ENCODE peak calls at places on chromosomes 3 and 15, in nine cellular contexts. One of them, this sample, is unnamed.
A peak's percentile ranks its signal among the peaks of the same experiment; 100 is the strongest.

GRCh38 chr3:87503901-87504498 is 227.6 kb upstream of the POU1F1 start:
- DNase-seq in K562: peak; percentile 32
- DNase-seq in heart left ventricle: no peak
- DNase-seq in adrenal gland: peak; percentile 24
- DNase-seq in lower leg skin: no peak
- DNase-seq in H54: peak; percentile 26
- DNase-seq in GM12891: peak; percentile 1
- DNase-seq in tibial nerve: no peak
- DNase-seq in NB4: peak; percentile 59
- DNase-seq in this sample: no peak

GRCh38 chr15:35725353-35725752 is 179.4 kb upstream of the DPH6 start:
- DNase-seq in K562: no peak
- DNase-seq in heart left ventricle: no peak
- DNase-seq in adrenal gland: no peak
- DNase-seq in lower leg skin: no peak
- DNase-seq in H54: no peak
- DNase-seq in GM12891: no peak
- DNase-seq in tibial nerve: no peak
- DNase-seq in NB4: no peak
- DNase-seq in this sample: no peak

GRCh38 chr3:119637679-119638525 is 22.5 kb downstream of the POPDC2 start:
- DNase-seq in K562: no peak
- DNase-seq in heart left ventricle: no peak
- DNase-seq in adrenal gland: no peak
- DNase-seq in lower leg skin: no peak
- DNase-seq in H54: peak; percentile 54
- DNase-seq in GM12891: no peak
- DNase-seq in tibial nerve: no peak
- DNase-seq in NB4: peak; percentile 69
- DNase-seq in this sample: no peak

GRCh38 chr3:45559560-45560118 is 34.9 kb upstream of the LIMD1 start:
- DNase-seq in K562: no peak
- DNase-seq in heart left ventricle: no peak
- DNase-seq in adrenal gland: no peak
- DNase-seq in lower leg skin: peak; percentile 84
- DNase-seq in H54: no peak
- DNase-seq in GM12891: no peak
- DNase-seq in tibial nerve: no peak
- DNase-seq in NB4: no peak
- DNase-seq in this sample: no peak

GRCh38 chr3:19688767-19689166 is 245.2 kb downstream of the EFHB start:
- DNase-seq in K562: no peak
- DNase-seq in heart left ventricle: no peak
- DNase-seq in adrenal gland: no peak
- DNase-seq in lower leg skin: no peak
- DNase-seq in H54: no peak
- DNase-seq in GM12891: no peak
- DNase-seq in tibial nerve: no peak
- DNase-seq in NB4: peak; percentile 17
- DNase-seq in this sample: no peak

GRCh38 chr15:38438031-38438986 is 15.6 kb upstream of the FAM98B start:
- DNase-seq in K562: no peak
- DNase-seq in heart left ventricle: no peak
- DNase-seq in adrenal gland: no peak
- DNase-seq in lower leg skin: no peak
- DNase-seq in H54: no peak
- DNase-seq in GM12891: no peak
- DNase-seq in tibial nerve: no peak
- DNase-seq in NB4: no peak
- DNase-seq in this sample: no peak

GRCh38 chr15:98657721-98658120 is 9.4 kb downstream of the IGF1R start:
- DNase-seq in K562: no peak
- DNase-seq in heart left ventricle: no peak
- DNase-seq in adrenal gland: no peak
- DNase-seq in lower leg skin: no peak
- DNase-seq in H54: no peak
- DNase-seq in GM12891: no peak
- DNase-seq in tibial nerve: no peak
- DNase-seq in NB4: no peak
- DNase-seq in this sample: no peak

GRCh38 chr15:36550650-36551049 is 28.8 kb upstream of the CDIN1 start:
- DNase-seq in K562: no peak
- DNase-seq in heart left ventricle: no peak
- DNase-seq in adrenal gland: no peak
- DNase-seq in lower leg skin: no peak
- DNase-seq in H54: no peak
- DNase-seq in GM12891: no peak
- DNase-seq in tibial nerve: no peak
- DNase-seq in NB4: no peak
- DNase-seq in this sample: no peak

GRCh38 chr3:182794455-182794773 is 1.1 kb downstream of the ATP11B start:
- DNase-seq in K562: no peak
- DNase-seq in heart left ventricle: no peak
- DNase-seq in adrenal gland: no peak
- DNase-seq in lower leg skin: no peak
- DNase-seq in H54: no peak
- DNase-seq in GM12891: no peak
- DNase-seq in tibial nerve: no peak
- DNase-seq in NB4: no peak
- DNase-seq in this sample: no peak

GRCh38 chr3:107216711-107217110 is 160.5 kb upstream of the CCDC54 start:
- DNase-seq in K562: no peak
- DNase-seq in heart left ventricle: no peak
- DNase-seq in adrenal gland: peak; percentile 36
- DNase-seq in lower leg skin: no peak
- DNase-seq in H54: no peak
- DNase-seq in GM12891: no peak
- DNase-seq in tibial nerve: peak; percentile 18
- DNase-seq in NB4: no peak
- DNase-seq in this sample: no peak

GRCh38 chr3:152197451-152197850 is 71.3 kb upstream of the MBNL1 start:
- DNase-seq in K562: no peak
- DNase-seq in heart left ventricle: no peak
- DNase-seq in adrenal gland: no peak
- DNase-seq in lower leg skin: no peak
- DNase-seq in H54: no peak
- DNase-seq in GM12891: no peak
- DNase-seq in tibial nerve: no peak
- DNase-seq in NB4: peak; percentile 73
- DNase-seq in this sample: no peak

GRCh38 chr15:45429974-45430792 is 51.8 kb upstream of the GATM start:
- DNase-seq in K562: peak; percentile 77
- DNase-seq in heart left ventricle: peak; percentile 87
- DNase-seq in adrenal gland: peak; percentile 75
- DNase-seq in lower leg skin: peak; percentile 95
- DNase-seq in H54: no peak
- DNase-seq in GM12891: peak; percentile 86
- DNase-seq in tibial nerve: peak; percentile 65
- DNase-seq in NB4: peak; percentile 58
- DNase-seq in this sample: peak; percentile 39

GRCh38 chr3:48088056-48088748 is 72.0 kb upstream of the MAP4 start:
- DNase-seq in K562: peak; percentile 66
- DNase-seq in heart left ventricle: no peak
- DNase-seq in adrenal gland: no peak
- DNase-seq in lower leg skin: peak; percentile 89
- DNase-seq in H54: no peak
- DNase-seq in GM12891: no peak
- DNase-seq in tibial nerve: peak; percentile 32
- DNase-seq in NB4: peak; percentile 61
- DNase-seq in this sample: peak; percentile 46

GRCh38 chr3:48086736-48087470 is 70.7 kb upstream of the MAP4 start:
- DNase-seq in K562: no peak
- DNase-seq in heart left ventricle: no peak
- DNase-seq in adrenal gland: no peak
- DNase-seq in lower leg skin: no peak
- DNase-seq in H54: no peak
- DNase-seq in GM12891: no peak
- DNase-seq in tibial nerve: no peak
- DNase-seq in NB4: no peak
- DNase-seq in this sample: no peak

GRCh38 chr3:48090166-48090939 is 74.1 kb upstream of the MAP4 start:
- DNase-seq in K562: no peak
- DNase-seq in heart left ventricle: no peak
- DNase-seq in adrenal gland: no peak
- DNase-seq in lower leg skin: no peak
- DNase-seq in H54: no peak
- DNase-seq in GM12891: no peak
- DNase-seq in tibial nerve: no peak
- DNase-seq in NB4: no peak
- DNase-seq in this sample: no peak

GRCh38 chr3:48092270-48092669 is 76.1 kb upstream of the MAP4 start:
- DNase-seq in K562: no peak
- DNase-seq in heart left ventricle: no peak
- DNase-seq in adrenal gland: no peak
- DNase-seq in lower leg skin: no peak
- DNase-seq in H54: no peak
- DNase-seq in GM12891: no peak
- DNase-seq in tibial nerve: no peak
- DNase-seq in NB4: no peak
- DNase-seq in this sample: no peak

GRCh38 chr3:48088749-48089466 is 72.7 kb upstream of the MAP4 start:
- DNase-seq in K562: peak; percentile 97
- DNase-seq in heart left ventricle: peak; percentile 98
- DNase-seq in adrenal gland: peak; percentile 96
- DNase-seq in lower leg skin: peak; percentile 100
- DNase-seq in H54: peak; percentile 90
- DNase-seq in GM12891: peak; percentile 89
- DNase-seq in tibial nerve: peak; percentile 98
- DNase-seq in NB4: peak; percentile 98
- DNase-seq in this sample: peak; percentile 97
- TF ChIP-seq POLR2A in K562: peak; percentile 98
- TF ChIP-seq POLR2A in heart left ventricle: peak; percentile 87
- TF ChIP-seq POLR2A in adrenal gland: peak; percentile 84
- TF ChIP-seq POLR2A in lower leg skin: no peak
- TF ChIP-seq POLR2A in H54: peak; percentile 77
- TF ChIP-seq POLR2A in GM12891: peak; percentile 95
- TF ChIP-seq POLR2A in tibial nerve: peak; percentile 87
- TF ChIP-seq POLR2A in NB4: peak; percentile 95
- TF ChIP-seq POLR2A in this sample: peak; percentile 94

GRCh38 chr3:69086133-69086722 is 1.5 kb downstream of the ARL6IP5 start:
- DNase-seq in K562: peak; percentile 9
- DNase-seq in heart left ventricle: peak; percentile 91
- DNase-seq in adrenal gland: peak; percentile 88
- DNase-seq in lower leg skin: peak; percentile 98
- DNase-seq in H54: peak; percentile 45
- DNase-seq in GM12891: no peak
- DNase-seq in tibial nerve: peak; percentile 84
- DNase-seq in NB4: peak; percentile 85
- DNase-seq in this sample: peak; percentile 83
- TF ChIP-seq POLR2A in K562: no peak
- TF ChIP-seq POLR2A in heart left ventricle: peak; percentile 19
- TF ChIP-seq POLR2A in adrenal gland: peak; percentile 72
- TF ChIP-seq POLR2A in lower leg skin: no peak
- TF ChIP-seq POLR2A in H54: no peak
- TF ChIP-seq POLR2A in GM12891: no peak
- TF ChIP-seq POLR2A in tibial nerve: no peak
- TF ChIP-seq POLR2A in NB4: no peak
- TF ChIP-seq POLR2A in this sample: no peak

DNA sequence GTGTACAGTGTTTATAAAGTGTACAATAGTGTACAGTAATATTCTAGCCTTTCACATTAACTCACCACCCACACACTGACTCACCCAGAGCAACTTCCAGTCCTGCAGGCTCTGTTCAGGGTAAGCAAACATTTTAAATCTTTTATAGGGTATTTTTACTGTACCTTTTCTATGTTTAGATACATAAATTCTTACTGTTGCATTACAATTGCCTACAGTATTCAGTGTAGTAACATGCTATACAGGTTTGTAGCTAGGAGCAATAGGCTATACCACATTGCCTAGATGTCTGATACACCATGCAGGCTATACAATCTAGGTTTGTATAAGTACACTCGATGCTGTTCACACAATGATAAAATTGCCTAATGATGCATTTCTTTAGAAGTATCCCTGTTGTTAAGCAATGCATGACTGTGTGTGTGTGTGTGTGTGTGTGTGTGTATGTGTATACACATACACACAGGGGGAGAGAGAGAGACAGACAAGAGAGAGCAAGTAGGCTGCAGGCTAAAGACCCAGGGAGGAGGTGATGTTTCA is 72.5 kb upstream of the PRR23C start:
- DNase-seq in K562: no peak
- DNase-seq in heart left ventricle: no peak
- DNase-seq in adrenal gland: no peak
- DNase-seq in lower leg skin: no peak
- DNase-seq in H54: no peak
- DNase-seq in GM12891: no peak
- DNase-seq in tibial nerve: no peak
- DNase-seq in NB4: peak; percentile 44
- DNase-seq in this sample: no peak
- TF ChIP-seq POLR2A in K562: no peak
- TF ChIP-seq POLR2A in heart left ventricle: no peak
- TF ChIP-seq POLR2A in adrenal gland: no peak
- TF ChIP-seq POLR2A in lower leg skin: no peak
- TF ChIP-seq POLR2A in H54: no peak
- TF ChIP-seq POLR2A in GM12891: no peak
- TF ChIP-seq POLR2A in tibial nerve: no peak
- TF ChIP-seq POLR2A in NB4: no peak
- TF ChIP-seq POLR2A in this sample: no peak

GRCh38 chr3:192212979-192213378 is 514.4 kb downstream of the FGF12 start:
- DNase-seq in K562: no peak
- DNase-seq in heart left ventricle: no peak
- DNase-seq in adrenal gland: no peak
- DNase-seq in lower leg skin: no peak
- DNase-seq in H54: no peak
- DNase-seq in GM12891: no peak
- DNase-seq in tibial nerve: no peak
- DNase-seq in NB4: no peak
- DNase-seq in this sample: no peak

GRCh38 chr3:192216067-192216466 is 511.3 kb downstream of the FGF12 start:
- DNase-seq in K562: no peak
- DNase-seq in heart left ventricle: no peak
- DNase-seq in adrenal gland: no peak
- DNase-seq in lower leg skin: no peak
- DNase-seq in H54: no peak
- DNase-seq in GM12891: no peak
- DNase-seq in tibial nerve: no peak
- DNase-seq in NB4: no peak
- DNase-seq in this sample: no peak

GRCh38 chr3:192207661-192208060 is 519.7 kb downstream of the FGF12 start:
- DNase-seq in K562: no peak
- DNase-seq in heart left ventricle: no peak
- DNase-seq in adrenal gland: no peak
- DNase-seq in lower leg skin: no peak
- DNase-seq in H54: no peak
- DNase-seq in GM12891: no peak
- DNase-seq in tibial nerve: no peak
- DNase-seq in NB4: no peak
- DNase-seq in this sample: no peak

GRCh38 chr3:192207239-192207638 is 520.1 kb downstream of the FGF12 start:
- DNase-seq in K562: no peak
- DNase-seq in heart left ventricle: no peak
- DNase-seq in adrenal gland: no peak
- DNase-seq in lower leg skin: no peak
- DNase-seq in H54: peak; percentile 7
- DNase-seq in GM12891: no peak
- DNase-seq in tibial nerve: no peak
- DNase-seq in NB4: no peak
- DNase-seq in this sample: no peak

DNA sequence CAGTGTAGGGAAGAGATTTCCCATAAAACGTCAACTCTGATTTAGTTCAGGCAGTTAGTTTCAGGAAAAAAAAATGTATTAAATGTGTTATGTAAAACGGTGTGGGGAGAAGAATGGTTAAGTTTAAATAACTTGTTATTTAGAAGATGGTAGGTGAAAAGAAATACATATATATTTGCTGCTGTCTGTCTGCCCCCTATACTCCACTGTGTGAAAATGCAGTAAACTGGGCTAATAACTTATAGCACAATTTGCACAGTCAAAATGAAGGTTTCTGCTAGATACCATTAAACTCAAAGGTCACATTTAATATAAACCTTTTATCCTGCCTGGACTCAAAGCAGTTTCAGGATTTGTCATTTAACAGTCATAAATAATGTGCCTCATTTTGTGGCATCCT is 515.0 kb downstream of the FGF12 start:
- DNase-seq in K562: no peak
- DNase-seq in heart left ventricle: no peak
- DNase-seq in adrenal gland: no peak
- DNase-seq in lower leg skin: no peak
- DNase-seq in H54: no peak
- DNase-seq in GM12891: no peak
- DNase-seq in tibial nerve: no peak
- DNase-seq in NB4: no peak
- DNase-seq in this sample: no peak
- TF ChIP-seq POLR2A in K562: no peak
- TF ChIP-seq POLR2A in heart left ventricle: no peak
- TF ChIP-seq POLR2A in adrenal gland: no peak
- TF ChIP-seq POLR2A in lower leg skin: no peak
- TF ChIP-seq POLR2A in H54: no peak
- TF ChIP-seq POLR2A in GM12891: no peak
- TF ChIP-seq POLR2A in tibial nerve: no peak
- TF ChIP-seq POLR2A in NB4: no peak
- TF ChIP-seq POLR2A in this sample: no peak